ENCODE peak calls at places on chromosomes 3 and 15, in four cellular contexts. One of them, this sample, is unnamed.

GRCh38 chr15:80301472-80301871 is 49.5 kb upstream of the CTXND1 start:
- DNase-seq in K562: no peak
- DNase-seq in HepG2: no peak
- DNase-seq in HCT116: no peak
- DNase-seq in this sample: no peak

GRCh38 chr3:127228866-127229265 is 35.9 kb downstream of the PRR23E start:
- DNase-seq in K562: no peak
- DNase-seq in HCT116: no peak
- DNase-seq in HepG2: no peak
- DNase-seq in this sample: no peak

GRCh38 chr3:120177907-120178306 is 83.7 kb upstream of the GSK3B start:
- DNase-seq in HepG2: peak; percentile 23
- DNase-seq in HCT116: no peak
- DNase-seq in K562: peak; percentile 2
- DNase-seq in this sample: no peak

GRCh38 chr3:186772281-186772885 is 11.0 kb upstream of the EIF4A2 start:
- DNase-seq in HCT116: no peak
- DNase-seq in K562: no peak
- DNase-seq in HepG2: no peak
- DNase-seq in this sample: no peak

GRCh38 chr3:37054370-37054769 is 61.1 kb downstream of the MLH1 start:
- DNase-seq in HepG2: no peak
- DNase-seq in K562: peak; percentile 42
- DNase-seq in HCT116: peak; percentile 62
- DNase-seq in this sample: peak; percentile 7

GRCh38 chr3:150409527-150410310 is 1.6 kb downstream of the TSC22D2 start:
- DNase-seq in HCT116: no peak
- DNase-seq in HepG2: peak; percentile 68
- DNase-seq in K562: peak; percentile 87
- DNase-seq in this sample: no peak

GRCh38 chr15:64398575-64398974 is 10.9 kb downstream of the TRIP4 start:
- DNase-seq in HepG2: no peak
- DNase-seq in K562: no peak
- DNase-seq in HCT116: no peak
- DNase-seq in this sample: no peak

GRCh38 chr3:74591946-74592345 is 22.5 kb downstream of the CNTN3 start:
- DNase-seq in HCT116: no peak
- DNase-seq in K562: no peak
- DNase-seq in HepG2: no peak
- DNase-seq in this sample: no peak

DNA sequence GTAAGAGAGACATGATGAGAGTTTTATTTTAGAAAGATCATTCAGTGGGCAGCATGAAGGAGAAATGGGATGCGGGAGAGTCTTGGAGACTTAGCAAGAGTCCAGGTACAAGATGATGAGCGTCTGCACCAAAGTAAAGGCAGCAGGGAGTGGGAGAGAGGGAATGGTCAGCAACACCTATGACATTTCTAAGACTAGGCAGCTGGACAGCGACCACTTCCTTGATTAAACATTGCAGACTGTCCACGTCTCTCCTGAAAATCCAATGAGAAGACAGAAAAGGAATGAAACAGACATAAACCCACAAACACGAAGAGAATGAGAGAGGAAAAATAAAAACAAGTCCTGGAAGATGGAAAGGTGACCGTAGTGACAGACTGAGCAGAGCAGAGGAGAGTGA is 46.7 kb upstream of the HEG1 start:
- DNase-seq in HepG2: no peak
- DNase-seq in K562: no peak
- DNase-seq in HCT116: no peak
- DNase-seq in this sample: no peak
- TF ChIP-seq REST in HepG2: peak; percentile 79
- TF ChIP-seq REST in K562: no peak
- TF ChIP-seq REST in HCT116: no peak
- TF ChIP-seq REST in this sample: peak; percentile 58

GRCh38 chr15:84752195-84752594 is 3.8 kb downstream of the ZNF592 start:
- DNase-seq in HCT116: no peak
- DNase-seq in HepG2: peak; percentile 63
- DNase-seq in K562: no peak
- DNase-seq in this sample: no peak

GRCh38 chr15:84749111-84749991 is 959 bp downstream of the ZNF592 start:
- DNase-seq in HCT116: no peak
- DNase-seq in HepG2: peak; percentile 56
- DNase-seq in K562: peak; percentile 64
- DNase-seq in this sample: no peak

GRCh38 chr15:84750583-84751092 is 2.2 kb downstream of the ZNF592 start:
- DNase-seq in HepG2: no peak
- DNase-seq in K562: peak; percentile 74
- DNase-seq in HCT116: no peak
- DNase-seq in this sample: no peak

GRCh38 chr15:84747423-84748273 is 744 bp upstream of the ZNF592 start:
- DNase-seq in K562: peak; percentile 74
- DNase-seq in HCT116: no peak
- DNase-seq in HepG2: peak; percentile 63
- DNase-seq in this sample: no peak

GRCh38 chr15:84748274-84749110 is at the start of gene ZNF592:
- DNase-seq in K562: peak; percentile 82
- DNase-seq in HCT116: no peak
- DNase-seq in HepG2: peak; percentile 36
- DNase-seq in this sample: no peak
- TF ChIP-seq CTCF in K562: peak; percentile 42
- TF ChIP-seq CTCF in HCT116: no peak
- TF ChIP-seq CTCF in HepG2: no peak
- TF ChIP-seq CTCF in this sample: peak; percentile 69

GRCh38 chr3:65647369-65647768 is 391.3 kb downstream of the MAGI1 start:
- DNase-seq in HCT116: no peak
- DNase-seq in K562: no peak
- DNase-seq in HepG2: no peak
- DNase-seq in this sample: no peak
- TF ChIP-seq TCF7L2 in HCT116: no peak
- TF ChIP-seq TCF7L2 in K562: no peak
- TF ChIP-seq TCF7L2 in HepG2: no peak
- TF ChIP-seq TCF7L2 in this sample: no peak

DNA sequence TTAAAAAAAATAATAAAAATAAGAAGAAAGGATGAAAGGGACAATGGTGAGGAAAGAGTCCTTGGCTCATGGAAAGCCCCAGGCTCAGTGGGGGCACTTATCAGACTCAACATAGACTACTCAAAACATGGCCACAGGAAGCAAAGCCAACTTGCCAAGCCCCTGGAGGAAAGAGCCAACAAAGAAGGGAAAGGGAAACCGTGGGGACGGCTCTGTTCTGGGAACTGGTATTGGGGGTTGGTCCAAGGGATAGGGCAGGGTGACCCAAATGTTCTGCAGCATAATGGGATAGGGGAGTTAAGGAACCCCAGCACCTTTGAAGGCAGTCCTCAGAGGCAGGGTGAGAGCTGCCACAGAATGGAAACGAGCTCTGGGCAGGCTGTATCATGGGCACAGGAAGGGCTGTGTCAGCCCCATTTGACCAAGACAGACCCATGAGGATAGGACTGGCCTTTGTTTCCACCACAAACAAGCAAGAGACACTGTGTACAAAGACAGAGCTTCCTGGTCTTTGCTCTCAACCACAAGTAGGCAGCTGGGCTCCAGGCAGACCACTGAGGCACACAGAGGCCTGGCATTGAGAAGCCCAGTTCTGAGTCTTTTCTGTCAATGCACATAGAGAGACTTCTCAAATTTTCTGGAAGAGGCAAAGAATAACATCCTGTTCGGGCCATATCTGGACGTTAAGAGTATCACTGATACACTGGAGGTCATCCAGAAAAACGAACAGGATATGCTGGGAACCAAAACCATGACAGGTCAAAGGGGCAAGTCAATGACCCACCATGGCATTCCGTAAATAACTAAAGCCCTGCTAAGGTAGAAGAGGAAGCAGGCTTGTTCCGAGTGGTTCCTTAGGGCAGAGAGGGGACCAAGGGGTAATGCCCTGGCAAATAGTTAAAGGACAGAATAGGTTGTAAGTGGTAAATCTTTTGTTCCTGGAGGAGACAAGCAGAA is 10.6 kb upstream of the SEMA7A start:
- DNase-seq in K562: no peak
- DNase-seq in HCT116: no peak
- DNase-seq in HepG2: peak; percentile 74
- DNase-seq in this sample: no peak
- TF ChIP-seq REST in K562: no peak
- TF ChIP-seq REST in HCT116: no peak
- TF ChIP-seq REST in HepG2: no peak
- TF ChIP-seq REST in this sample: no peak